ENCODE peak calls at places on chromosome 6, in six cellular contexts. R is SK-N-MC, J is GM23338, Q is upper lobe of left lung, X is spleen, D is sigmoid colon. K is an unnamed sample.

GRCh38 chr6:170222498-170223471 is 68.1 kb downstream of the DLL1 start:
- DNase-seq in R (no peak), J (no peak), Q (peak), X (peak), D (peak), K (no peak)

GRCh38 chr6:6646384-6646783 is 57.9 kb downstream of the LY86 start:
- DNase-seq in R (no peak), J (no peak), Q (no peak), X (no peak), D (no peak), K (no peak)

GRCh38 chr6:42410861-42411260 is 40.9 kb downstream of the TRERF1 start:
- DNase-seq in R (no peak), J (no peak), Q (no peak), X (no peak), D (no peak), K (no peak)

GRCh38 chr6:27752038-27752885 is 159.9 kb downstream of the OR2B2 start:
- DNase-seq in R (peak), J (peak), Q (no peak), X (peak), D (peak), K (peak)

GRCh38 chr6:12580296-12580695 is 136.3 kb upstream of the PHACTR1 start:
- DNase-seq in R (no peak), J (no peak), Q (no peak), X (no peak), D (no peak), K (no peak)

GRCh38 chr6:39416728-39417127 is 94.2 kb upstream of the KCNK16 start:
- DNase-seq in R (peak), J (no peak), Q (no peak), X (no peak), D (no peak), K (peak)

GRCh38 chr6:357791-358341 is 33.7 kb upstream of the IRF4 start:
- DNase-seq in R (no peak), J (no peak), Q (no peak), X (peak), D (peak), K (no peak)

GRCh38 chr6:43045371-43045930 is 8.2 kb downstream of the CUL7 start:
- DNase-seq in R (no peak), J (no peak), Q (no peak), X (no peak), D (no peak), K (no peak)

GRCh38 chr6:148768646-148769270 is 21.9 kb downstream of the UST start:
- DNase-seq in R (no peak), J (no peak), Q (no peak), X (peak), D (no peak), K (no peak)

GRCh38 chr6:9456241-9456658 is 958.6 kb downstream of the TFAP2A start:
- DNase-seq in R (no peak), J (no peak), Q (no peak), X (no peak), D (no peak), K (no peak)

GRCh38 chr6:150930816-150931215 is 65.3 kb downstream of the MTHFD1L start:
- DNase-seq in R (no peak), J (no peak), Q (no peak), X (no peak), D (no peak), K (no peak)

GRCh38 chr6:27247133-27247836 is at the start of gene PRSS16:
- DNase-seq in R (no peak), J (no peak), Q (no peak), X (no peak), D (no peak), K (no peak)

GRCh38 chr6:93416575-93417420 is 2.6 kb downstream of the EPHA7 start:
- DNase-seq in R (no peak), J (peak), Q (peak), X (peak), D (peak), K (no peak)

GRCh38 chr6:29762781-29763214 is 39.6 kb downstream of the HLA-F start:
- DNase-seq in R (no peak), J (no peak), Q (no peak), X (no peak), D (no peak), K (no peak)

DNA sequence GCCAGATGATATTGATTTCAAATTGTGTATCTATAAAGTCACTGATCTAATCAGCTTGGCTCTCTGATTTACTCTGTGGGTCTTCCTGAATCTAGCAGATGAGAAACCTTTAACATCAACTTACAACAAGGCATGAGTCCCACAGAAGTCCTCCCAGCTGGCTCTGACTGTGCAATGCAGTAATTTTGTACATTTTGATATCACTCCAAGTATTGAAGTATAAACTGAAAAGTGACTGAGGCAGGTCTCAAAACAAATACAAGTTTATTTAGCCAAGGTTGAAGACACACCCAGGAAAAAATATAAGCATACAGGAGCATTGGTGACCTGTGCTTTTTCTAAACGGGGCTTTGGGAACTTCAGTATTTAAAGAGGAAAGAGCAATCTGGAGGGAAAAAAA is 59.4 kb downstream of the CRYBG1 start:
- DNase-seq in R (no peak), J (no peak), Q (no peak), X (no peak), D (no peak), K (no peak)
- TF ChIP-seq POLR2AphosphoS5 in R (no peak), J (no peak), Q (no peak), X (no peak), D (no peak), K (no peak)

GRCh38 chr6:95848717-95849116 is 167.1 kb upstream of the FUT9 start:
- DNase-seq in R (no peak), J (peak), Q (no peak), X (peak), D (no peak), K (no peak)
- TF ChIP-seq POLR2AphosphoS5 in R (no peak), J (no peak), Q (no peak), X (no peak), D (no peak), K (no peak)

DNA sequence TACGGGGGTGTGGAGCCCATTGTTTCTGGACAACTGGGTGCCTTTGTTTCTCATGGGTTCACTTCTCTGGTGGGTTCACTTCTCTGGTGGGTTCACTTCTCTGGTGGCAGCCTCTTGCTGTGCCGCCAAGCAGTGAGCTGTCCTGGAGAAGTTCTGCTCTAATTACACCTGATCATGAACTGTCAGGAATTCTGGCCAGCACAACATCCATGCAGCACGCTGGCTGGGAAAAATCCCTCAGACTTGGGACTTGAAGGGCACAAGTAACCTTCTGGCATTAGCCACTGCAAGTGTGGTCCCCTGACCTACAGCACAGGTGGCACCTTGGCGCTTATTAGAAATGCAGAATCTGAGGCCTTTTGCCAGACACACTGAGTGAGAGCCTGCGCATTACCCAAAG is 752.5 kb downstream of the QKI start:
- DNase-seq in R (no peak), J (no peak), Q (no peak), X (no peak), D (no peak), K (no peak)
- TF ChIP-seq POLR2AphosphoS5 in R (no peak), J (no peak), Q (no peak), X (no peak), D (no peak), K (no peak)

DNA sequence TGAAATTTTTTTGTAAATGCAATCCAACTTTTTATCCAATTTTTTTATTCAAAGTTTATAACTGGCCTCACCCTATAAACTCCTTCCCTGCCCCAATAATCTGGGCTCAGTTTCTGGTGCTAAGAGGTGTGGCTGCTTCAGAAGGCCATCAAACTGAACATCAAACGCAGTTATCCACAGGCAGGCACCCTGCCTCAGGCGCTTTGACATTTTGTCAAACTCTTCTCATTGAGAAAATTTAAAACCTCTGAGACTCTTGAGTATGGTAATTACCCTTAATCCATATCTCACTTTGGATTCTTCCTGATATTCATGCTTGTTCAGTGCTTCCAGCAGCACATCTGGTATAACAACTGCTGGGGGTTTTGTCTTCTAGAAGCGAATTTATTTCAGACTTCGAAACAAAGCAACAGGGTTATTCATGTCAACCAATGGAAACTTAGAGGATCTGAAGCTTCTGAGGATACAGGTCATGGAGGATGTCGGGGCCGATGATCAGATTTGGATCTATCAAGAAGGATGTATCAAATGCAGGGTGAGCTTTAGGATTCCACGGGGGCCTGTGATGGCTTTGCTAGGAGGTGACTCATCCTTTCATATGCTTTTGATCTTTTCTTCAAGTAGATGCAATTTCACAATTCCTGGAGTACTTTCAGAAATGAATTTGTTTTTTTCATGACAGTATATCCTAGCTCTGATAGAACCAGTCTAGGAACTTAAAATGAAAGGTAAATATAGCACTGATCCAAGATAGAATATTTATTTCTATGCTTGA is 68.1 kb downstream of the RTN4IP1 start:
- DNase-seq in R (no peak), J (no peak), Q (no peak), X (no peak), D (no peak), K (no peak)
- TF ChIP-seq POLR2AphosphoS5 in R (no peak), J (no peak), Q (no peak), X (no peak), D (no peak), K (no peak)

GRCh38 chr6:105795913-105796517 is 290.1 kb upstream of the PRDM1 start:
- DNase-seq in R (no peak), J (peak), Q (no peak), X (no peak), D (no peak), K (no peak)

GRCh38 chr6:105800398-105800797 is 285.7 kb upstream of the PRDM1 start:
- DNase-seq in R (no peak), J (no peak), Q (no peak), X (no peak), D (no peak), K (no peak)

GRCh38 chr6:105797313-105797970 is 288.7 kb upstream of the PRDM1 start:
- DNase-seq in R (no peak), J (no peak), Q (no peak), X (no peak), D (no peak), K (no peak)

GRCh38 chr6:105798057-105798456 is 288.1 kb upstream of the PRDM1 start:
- DNase-seq in R (no peak), J (no peak), Q (no peak), X (no peak), D (peak), K (no peak)

DNA sequence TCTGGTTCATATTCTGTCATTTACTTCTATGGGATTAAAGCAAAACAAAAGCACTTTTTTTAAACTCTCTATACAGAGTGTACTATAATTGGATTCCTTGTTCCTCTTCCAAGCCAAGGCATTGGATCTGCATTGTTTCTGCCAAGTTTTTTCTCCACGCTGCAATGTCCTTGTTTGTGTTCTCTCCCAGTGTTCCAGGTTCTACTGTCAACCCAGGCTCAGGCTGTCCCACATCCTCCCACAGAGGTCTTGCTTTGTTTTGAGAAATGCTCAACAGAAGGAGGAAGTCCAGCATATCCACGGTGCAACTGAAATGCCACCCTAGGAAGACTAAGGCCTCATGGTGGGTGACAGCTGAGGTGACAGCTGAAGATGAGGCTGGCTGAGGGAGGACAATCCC is 287.1 kb upstream of the PRDM1 start:
- DNase-seq in R (no peak), J (no peak), Q (no peak), X (no peak), D (peak), K (no peak)
- TF ChIP-seq POLR2AphosphoS5 in R (no peak), J (no peak), Q (no peak), X (no peak), D (no peak), K (no peak)

DNA sequence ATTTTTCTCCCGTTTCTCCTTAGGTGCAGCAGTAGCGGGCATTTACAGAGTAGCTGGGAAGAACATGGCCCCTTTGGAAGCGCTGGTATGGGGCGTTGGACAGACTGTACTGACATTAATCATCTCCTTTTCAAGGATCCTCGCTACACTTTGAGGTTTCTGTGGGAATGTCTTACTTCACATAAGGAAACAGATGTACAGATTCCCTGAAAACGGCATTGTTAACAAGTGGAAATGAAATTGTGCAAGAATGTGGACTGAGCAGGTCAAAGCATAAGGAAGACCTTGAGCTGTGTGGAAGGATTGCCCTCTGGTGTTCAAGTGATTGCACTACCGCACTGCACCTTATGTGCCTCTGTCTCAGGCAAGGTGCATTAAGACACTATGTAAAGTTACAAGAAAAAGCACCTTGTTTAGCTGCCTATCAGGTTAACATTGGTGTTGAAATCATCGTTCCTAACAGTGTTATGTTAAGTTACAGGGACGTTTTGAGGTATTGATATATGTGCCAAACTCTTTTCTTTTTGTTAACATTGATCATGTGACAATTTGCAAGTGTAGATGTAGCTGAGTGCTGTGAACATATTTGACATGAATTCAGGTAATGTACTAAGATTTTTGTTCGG is 38.0 kb downstream of the TMEM170B start:
- DNase-seq in R (peak), J (peak), Q (no peak), X (no peak), D (peak), K (no peak)
- TF ChIP-seq POLR2AphosphoS5 in R (no peak), J (no peak), Q (peak), X (no peak), D (no peak), K (no peak)

DNA sequence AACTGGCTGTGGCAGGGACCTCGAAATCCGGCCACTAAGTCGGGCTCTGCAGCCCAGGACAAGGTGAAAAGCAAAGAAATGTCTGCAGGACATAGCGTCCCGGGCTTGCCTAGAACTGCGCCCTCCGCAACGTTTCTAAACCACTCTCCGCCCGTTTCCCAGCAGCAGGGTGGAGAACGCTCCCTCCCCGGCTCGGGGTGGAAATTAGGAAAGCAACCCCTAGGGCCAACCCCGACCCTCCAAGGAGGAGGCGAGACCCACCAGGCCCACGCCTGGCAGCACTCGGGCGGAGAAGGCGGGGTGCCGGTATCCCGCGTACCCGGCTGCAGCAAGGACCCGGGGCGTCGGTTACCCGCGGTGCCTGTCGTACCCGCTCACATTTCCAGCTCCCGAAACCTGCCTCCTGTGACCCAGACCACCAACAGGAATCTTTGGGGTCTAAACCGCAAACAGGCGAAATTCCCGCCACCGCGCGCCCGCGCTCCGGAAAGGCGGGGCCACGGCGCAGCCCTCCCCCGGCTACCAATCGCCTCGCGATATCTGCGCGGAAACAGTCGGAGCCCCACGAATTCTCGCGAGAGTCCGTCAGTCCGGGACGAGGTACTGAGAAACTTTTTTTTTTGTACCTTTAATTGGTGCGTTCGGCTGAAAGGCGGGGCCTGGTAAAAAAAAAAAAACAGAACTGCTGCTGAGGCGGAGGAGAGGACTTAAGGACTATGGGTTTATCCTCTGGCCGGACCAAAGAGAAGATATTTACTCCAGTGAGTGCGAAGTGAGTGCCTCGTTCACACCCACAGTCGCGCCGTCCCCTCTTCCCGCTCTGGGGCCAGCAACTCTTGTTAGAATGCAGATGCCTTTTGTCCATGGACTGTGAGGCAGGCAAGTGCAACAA is at the start of gene MMS22L:
- DNase-seq in R (peak), J (peak), Q (peak), X (peak), D (peak), K (peak)
- TF ChIP-seq POLR2AphosphoS5 in R (peak), J (peak), Q (no peak), X (peak), D (no peak), K (no peak)

GRCh38 chr6:156807028-156807427 is 29.9 kb downstream of the ARID1B start:
- DNase-seq in R (peak), J (peak), Q (no peak), X (no peak), D (no peak), K (no peak)

GRCh38 chr6:156807795-156808194 is 30.6 kb downstream of the ARID1B start:
- DNase-seq in R (no peak), J (no peak), Q (no peak), X (no peak), D (no peak), K (no peak)

GRCh38 chr6:156809446-156810178 is 32.4 kb downstream of the ARID1B start:
- DNase-seq in R (no peak), J (no peak), Q (no peak), X (no peak), D (no peak), K (no peak)

GRCh38 chr6:156808287-156808686 is 31.1 kb downstream of the ARID1B start:
- DNase-seq in R (no peak), J (peak), Q (no peak), X (no peak), D (no peak), K (no peak)

DNA sequence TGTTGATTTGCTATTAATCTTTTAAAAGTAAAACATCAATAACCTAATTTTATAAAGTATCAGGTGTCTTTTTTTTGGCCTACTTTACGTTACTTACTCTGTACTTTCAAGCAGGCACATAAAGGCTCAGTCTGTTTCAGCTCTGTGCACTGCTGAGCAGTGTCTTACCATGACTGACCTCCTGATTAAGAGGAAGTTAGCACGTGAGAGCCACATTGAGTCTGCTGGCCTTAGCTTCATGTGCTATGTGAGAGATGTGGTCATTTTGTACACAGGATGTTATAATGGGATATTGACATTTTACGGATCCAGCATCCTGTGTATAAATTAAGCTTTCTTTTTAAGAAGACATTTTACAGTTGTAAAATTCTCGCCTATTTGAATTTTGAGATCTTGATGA is 31.9 kb downstream of the ARID1B start:
- DNase-seq in R (no peak), J (no peak), Q (no peak), X (no peak), D (no peak), K (no peak)
- TF ChIP-seq POLR2AphosphoS5 in R (no peak), J (no peak), Q (no peak), X (no peak), D (no peak), K (no peak)

GRCh38 chr6:95576218-95576617 is 1.1 kb upstream of the MANEA start:
- DNase-seq in R (no peak), J (no peak), Q (no peak), X (no peak), D (no peak), K (no peak)
- TF ChIP-seq POLR2AphosphoS5 in R (no peak), J (no peak), Q (no peak), X (no peak), D (no peak), K (no peak)

GRCh38 chr6:161141173-161141572 is 132.7 kb downstream of the AGPAT4 start:
- DNase-seq in R (no peak), J (no peak), Q (no peak), X (no peak), D (no peak), K (peak)
- TF ChIP-seq POLR2AphosphoS5 in R (no peak), J (no peak), Q (no peak), X (no peak), D (no peak), K (no peak)

K was measured in breast epithelium.